ENCODE peak calls at places on chromosome 6, in five cellular contexts. A is H1, O is HCT116, S is HepG2, F is K562. J is an unnamed sample.

GRCh38 chr6:28212510-28213212 is 12.4 kb upstream of the ZSCAN9 start:
- DNase-seq in A (peak; percentile 77), O (peak; percentile 80), S (peak; percentile 79), F (peak; percentile 82), J (peak; percentile 77)

GRCh38 chr6:112193111-112193510 is 61.3 kb downstream of the LAMA4 start:
- DNase-seq in A (no peak), O (no peak), S (no peak), F (no peak), J (no peak)

GRCh38 chr6:140001005-140001404 is 626.6 kb upstream of the CITED2 start:
- DNase-seq in A (no peak), O (no peak), S (no peak), F (no peak), J (no peak)

GRCh38 chr6:150573041-150573681 is 26.5 kb upstream of the PLEKHG1 start:
- DNase-seq in A (no peak), O (no peak), S (no peak), F (peak; percentile 37), J (no peak)

GRCh38 chr6:26284537-26285142 is 80.4 kb upstream of the BTN3A2 start:
- DNase-seq in A (no peak), O (no peak), S (no peak), F (no peak), J (peak; percentile 47)

GRCh38 chr6:29992792-29993191 is 50.5 kb downstream of the HLA-A start:
- DNase-seq in A (no peak), O (peak; percentile 27), S (no peak), F (no peak), J (no peak)

GRCh38 chr6:167912494-167912893 is 85.0 kb upstream of the KIF25 start:
- DNase-seq in A (no peak), O (no peak), S (no peak), F (no peak), J (no peak)

GRCh38 chr6:82680192-82680591 is 316.6 kb downstream of the TPBG start:
- DNase-seq in A (no peak), O (no peak), S (no peak), F (no peak), J (no peak)

GRCh38 chr6:40953486-40953885 is 85.5 kb downstream of the UNC5CL start:
- DNase-seq in A (no peak), O (no peak), S (no peak), F (no peak), J (no peak)

GRCh38 chr6:86724695-86725094 is 212.6 kb upstream of the HTR1E start:
- DNase-seq in A (no peak), O (no peak), S (no peak), F (no peak), J (no peak)

GRCh38 chr6:170149681-170150589 is 140.9 kb downstream of the DLL1 start:
- DNase-seq in A (no peak), O (no peak), S (no peak), F (no peak), J (no peak)

GRCh38 chr6:30378290-30378937 is 33.5 kb downstream of the RPP21 start:
- DNase-seq in A (no peak), O (no peak), S (peak; percentile 61), F (peak; percentile 40), J (no peak)

GRCh38 chr6:25297823-25298507 is 18.8 kb downstream of the CARMIL1 start:
- DNase-seq in A (no peak), O (no peak), S (no peak), F (no peak), J (no peak)

GRCh38 chr6:1610497-1611321 is 994 bp downstream of the FOXC1 start:
- DNase-seq in A (no peak), O (no peak), S (peak; percentile 27), F (no peak), J (no peak)

GRCh38 chr6:139577991-139578604 is 203.7 kb upstream of the CITED2 start:
- DNase-seq in A (no peak), O (no peak), S (peak; percentile 23), F (no peak), J (no peak)

GRCh38 chr6:54802775-54803631 is 43.6 kb upstream of the FAM83B start:
- DNase-seq in A (no peak), O (peak; percentile 31), S (no peak), F (no peak), J (no peak)

GRCh38 chr6:15518878-15519277 is 143.9 kb downstream of the DTNBP1 start:
- DNase-seq in A (no peak), O (no peak), S (no peak), F (no peak), J (no peak)

GRCh38 chr6:32940656-32941411 is at the start of gene HLA-DMB:
- DNase-seq in A (no peak), O (peak; percentile 75), S (peak; percentile 49), F (peak; percentile 58), J (peak; percentile 97)

GRCh38 chr6:20839624-20840023 is 305.4 kb downstream of the CDKAL1 start:
- DNase-seq in A (no peak), O (no peak), S (no peak), F (no peak), J (no peak)

GRCh38 chr6:105783333-105783945 is 302.7 kb upstream of the PRDM1 start:
- DNase-seq in A (no peak), O (no peak), S (no peak), F (no peak), J (no peak)

GRCh38 chr6:78867370-78868040 is at the start of gene IRAK1BP1:
- DNase-seq in A (peak; percentile 76), O (peak; percentile 69), S (peak; percentile 75), F (peak; percentile 76), J (peak; percentile 49)

GRCh38 chr6:42099340-42100028 is 42.9 kb downstream of the C6orf132 start:
- DNase-seq in A (no peak), O (no peak), S (peak; percentile 39), F (peak; percentile 60), J (no peak)

GRCh38 chr6:116514103-116514502 is 2.7 kb downstream of the CALHM5 start:
- DNase-seq in A (no peak), O (no peak), S (no peak), F (no peak), J (no peak)
- TF ChIP-seq SRF in A (no peak), O (no peak), S (no peak), F (no peak), J (no peak)

GRCh38 chr6:89239338-89239737 is 22.2 kb upstream of the GABRR1 start:
- DNase-seq in A (no peak), O (no peak), S (no peak), F (peak; percentile 12), J (no peak)
- H3K9ac ChIP-seq in A (no peak overlapping the region), O (no peak overlapping the region), S (no peak overlapping the region), F (no peak overlapping the region), J (no peak overlapping the region)

GRCh38 chr6:56668158-56668557 is 25.5 kb upstream of the DST start:
- DNase-seq in A (no peak), O (no peak), S (no peak), F (no peak), J (no peak)

GRCh38 chr6:56671160-56671559 is 28.5 kb upstream of the DST start:
- DNase-seq in A (no peak), O (no peak), S (no peak), F (no peak), J (no peak)

GRCh38 chr6:56667336-56667735 is 24.6 kb upstream of the DST start:
- DNase-seq in A (no peak), O (no peak), S (no peak), F (no peak), J (no peak)

GRCh38 chr6:56669585-56669984 is 26.9 kb upstream of the DST start:
- DNase-seq in A (no peak), O (no peak), S (no peak), F (no peak), J (no peak)

GRCh38 chr6:56669041-56669440 is 26.4 kb upstream of the DST start:
- DNase-seq in A (no peak), O (no peak), S (no peak), F (no peak), J (no peak)
- TF ChIP-seq SRF in A (no peak), O (no peak), S (no peak), F (no peak), J (no peak)

DNA sequence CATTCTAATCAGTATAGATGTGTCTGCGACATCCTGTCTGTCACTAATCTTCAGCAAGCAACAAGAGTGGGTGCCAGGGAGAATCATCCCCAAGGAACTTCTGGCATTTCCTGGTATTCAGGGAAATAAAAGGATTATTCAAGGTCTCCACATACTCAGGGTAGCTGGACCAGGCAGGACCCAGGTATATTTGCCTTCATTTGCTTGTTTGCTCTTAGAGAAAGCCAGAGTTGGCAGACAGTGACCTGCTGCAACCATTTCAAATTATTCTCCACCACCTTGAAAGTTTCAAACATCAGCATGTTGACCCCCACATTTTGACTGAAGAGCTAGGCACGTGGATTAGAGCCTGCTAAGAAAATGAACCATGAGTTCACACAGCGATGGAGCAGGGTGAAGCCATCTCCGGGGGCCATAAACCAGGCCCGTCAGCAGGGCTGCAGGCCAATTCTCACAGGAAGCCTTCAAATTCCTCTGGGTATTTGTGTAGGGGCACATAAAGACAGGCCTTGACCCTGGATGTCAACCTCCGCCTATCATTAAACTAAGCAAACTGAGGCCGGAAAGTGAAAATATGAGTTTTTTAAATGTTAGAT is 33.0 kb downstream of the TRAM2 start:
- DNase-seq in A (peak; percentile 19), O (no peak), S (peak; percentile 87), F (no peak), J (no peak)
- H3K9ac ChIP-seq in A (no peak overlapping the region), O (no peak overlapping the region), S (peak overlapping the region; percentile 55), F (no peak overlapping the region), J (no peak overlapping the region)

DNA sequence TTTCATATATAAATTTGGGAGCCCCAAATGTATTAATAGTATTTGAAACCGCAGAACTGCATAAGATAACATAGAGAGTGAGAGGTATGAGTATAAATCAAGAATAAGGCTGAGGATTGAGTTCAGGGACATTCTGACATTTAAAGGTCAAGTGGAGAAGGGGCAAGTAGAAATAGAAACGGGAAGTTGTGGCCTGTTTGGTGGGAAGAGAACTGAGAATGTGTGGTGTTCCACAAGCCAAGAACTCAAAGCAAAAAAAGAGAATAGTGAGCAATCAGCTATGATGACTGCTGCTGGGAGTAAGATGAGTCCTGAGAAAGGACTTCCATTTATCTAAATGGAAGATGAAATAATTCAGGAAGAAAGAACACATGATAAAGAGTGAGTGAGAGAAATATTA is 418.4 kb downstream of the CD109 start:
- DNase-seq in A (no peak), O (no peak), S (no peak), F (no peak), J (no peak)
- TF ChIP-seq SRF in A (no peak), O (no peak), S (no peak), F (no peak), J (no peak)